ENCODE peak calls at places on chromosomes 7 and 10, in ten cellular contexts. One of them, this sample, is unnamed.

GRCh38 chr7:95262875-95263274 is 61.5 kb downstream of the PON1 start:
- DNase-seq in psoas muscle: no peak
- DNase-seq in CD8-positive, alpha-beta T cell: no peak
- DNase-seq in IMR-90: no peak
- DNase-seq in H7: no peak
- DNase-seq in tibial nerve: no peak
- DNase-seq in left lung: no peak
- DNase-seq in A549: no peak
- DNase-seq in tibial artery: no peak
- DNase-seq in uterus: no peak
- DNase-seq in this sample: no peak

GRCh38 chr7:18202315-18203045 is 174.8 kb upstream of the PRPS1L1 start:
- DNase-seq in psoas muscle: no peak
- DNase-seq in CD8-positive, alpha-beta T cell: no peak
- DNase-seq in IMR-90: no peak
- DNase-seq in H7: no peak
- DNase-seq in tibial nerve: no peak
- DNase-seq in left lung: no peak
- DNase-seq in A549: no peak
- DNase-seq in tibial artery: no peak
- DNase-seq in uterus: no peak
- DNase-seq in this sample: no peak

GRCh38 chr10:17453377-17454091 is 861 bp downstream of the ST8SIA6 start:
- DNase-seq in psoas muscle: peak; percentile 54
- DNase-seq in CD8-positive, alpha-beta T cell: no peak
- DNase-seq in IMR-90: no peak
- DNase-seq in H7: peak; percentile 78
- DNase-seq in tibial nerve: peak; percentile 32
- DNase-seq in left lung: peak; percentile 43
- DNase-seq in A549: peak; percentile 46
- DNase-seq in tibial artery: no peak
- DNase-seq in uterus: peak; percentile 15
- DNase-seq in this sample: no peak

GRCh38 chr7:100827330-100828226 is at the start of gene EPHB4:
- DNase-seq in psoas muscle: peak; percentile 72
- DNase-seq in CD8-positive, alpha-beta T cell: no peak
- DNase-seq in IMR-90: peak; percentile 86
- DNase-seq in H7: peak; percentile 97
- DNase-seq in tibial nerve: peak; percentile 39
- DNase-seq in left lung: peak; percentile 87
- DNase-seq in A549: peak; percentile 91
- DNase-seq in tibial artery: no peak
- DNase-seq in uterus: peak; percentile 89
- DNase-seq in this sample: peak; percentile 59

GRCh38 chr10:90571876-90572275 is 286.0 kb downstream of the HTR7 start:
- DNase-seq in psoas muscle: no peak
- DNase-seq in CD8-positive, alpha-beta T cell: no peak
- DNase-seq in IMR-90: no peak
- DNase-seq in H7: no peak
- DNase-seq in tibial nerve: no peak
- DNase-seq in left lung: no peak
- DNase-seq in A549: no peak
- DNase-seq in tibial artery: no peak
- DNase-seq in uterus: no peak
- DNase-seq in this sample: no peak

GRCh38 chr7:44629825-44630580 is 23.6 kb downstream of the OGDH start:
- DNase-seq in psoas muscle: no peak
- DNase-seq in CD8-positive, alpha-beta T cell: no peak
- DNase-seq in IMR-90: no peak
- DNase-seq in H7: no peak
- DNase-seq in tibial nerve: no peak
- DNase-seq in left lung: no peak
- DNase-seq in A549: no peak
- DNase-seq in tibial artery: no peak
- DNase-seq in uterus: no peak
- DNase-seq in this sample: no peak

GRCh38 chr10:110368002-110368401 is 63.3 kb upstream of the SMNDC1 start:
- DNase-seq in psoas muscle: no peak
- DNase-seq in CD8-positive, alpha-beta T cell: no peak
- DNase-seq in IMR-90: peak; percentile 61
- DNase-seq in H7: no peak
- DNase-seq in tibial nerve: no peak
- DNase-seq in left lung: no peak
- DNase-seq in A549: no peak
- DNase-seq in tibial artery: peak; percentile 17
- DNase-seq in uterus: no peak
- DNase-seq in this sample: no peak

GRCh38 chr7:81583882-81584533 is 185.8 kb downstream of the HGF start:
- DNase-seq in psoas muscle: no peak
- DNase-seq in CD8-positive, alpha-beta T cell: no peak
- DNase-seq in IMR-90: no peak
- DNase-seq in H7: no peak
- DNase-seq in tibial nerve: no peak
- DNase-seq in left lung: no peak
- DNase-seq in A549: no peak
- DNase-seq in tibial artery: no peak
- DNase-seq in uterus: no peak
- DNase-seq in this sample: no peak

GRCh38 chr10:1035201-1035600 is 9.5 kb upstream of the IDI2 start:
- DNase-seq in psoas muscle: peak; percentile 84
- DNase-seq in CD8-positive, alpha-beta T cell: no peak
- DNase-seq in IMR-90: no peak
- DNase-seq in H7: no peak
- DNase-seq in tibial nerve: no peak
- DNase-seq in left lung: no peak
- DNase-seq in A549: no peak
- DNase-seq in tibial artery: no peak
- DNase-seq in uterus: no peak
- DNase-seq in this sample: no peak

GRCh38 chr7:13449460-13449859 is 540.0 kb downstream of the ETV1 start:
- DNase-seq in psoas muscle: no peak
- DNase-seq in CD8-positive, alpha-beta T cell: no peak
- DNase-seq in IMR-90: no peak
- DNase-seq in H7: no peak
- DNase-seq in tibial nerve: no peak
- DNase-seq in left lung: no peak
- DNase-seq in A549: no peak
- DNase-seq in tibial artery: no peak
- DNase-seq in uterus: no peak
- DNase-seq in this sample: no peak

GRCh38 chr10:80141696-80142460 is 9.3 kb downstream of the PLAC9 start:
- DNase-seq in psoas muscle: no peak
- DNase-seq in CD8-positive, alpha-beta T cell: no peak
- DNase-seq in IMR-90: no peak
- DNase-seq in H7: peak; percentile 50
- DNase-seq in tibial nerve: no peak
- DNase-seq in left lung: no peak
- DNase-seq in A549: no peak
- DNase-seq in tibial artery: peak; percentile 57
- DNase-seq in uterus: no peak
- DNase-seq in this sample: no peak

GRCh38 chr10:80148166-80148805 is 15.8 kb downstream of the PLAC9 start:
- DNase-seq in psoas muscle: no peak
- DNase-seq in CD8-positive, alpha-beta T cell: no peak
- DNase-seq in IMR-90: no peak
- DNase-seq in H7: no peak
- DNase-seq in tibial nerve: no peak
- DNase-seq in left lung: no peak
- DNase-seq in A549: no peak
- DNase-seq in tibial artery: peak; percentile 65
- DNase-seq in uterus: peak; percentile 5
- DNase-seq in this sample: no peak

GRCh38 chr10:80146918-80147317 is 14.4 kb downstream of the PLAC9 start:
- DNase-seq in psoas muscle: no peak
- DNase-seq in CD8-positive, alpha-beta T cell: no peak
- DNase-seq in IMR-90: no peak
- DNase-seq in H7: no peak
- DNase-seq in tibial nerve: no peak
- DNase-seq in left lung: no peak
- DNase-seq in A549: no peak
- DNase-seq in tibial artery: no peak
- DNase-seq in uterus: no peak
- DNase-seq in this sample: no peak

GRCh38 chr10:80149123-80149522 is 16.6 kb downstream of the PLAC9 start:
- DNase-seq in psoas muscle: no peak
- DNase-seq in CD8-positive, alpha-beta T cell: no peak
- DNase-seq in IMR-90: no peak
- DNase-seq in H7: no peak
- DNase-seq in tibial nerve: no peak
- DNase-seq in left lung: no peak
- DNase-seq in A549: no peak
- DNase-seq in tibial artery: no peak
- DNase-seq in uterus: no peak
- DNase-seq in this sample: no peak

GRCh38 chr10:80144302-80145131 is 12.0 kb downstream of the PLAC9 start:
- DNase-seq in psoas muscle: peak; percentile 65
- DNase-seq in CD8-positive, alpha-beta T cell: no peak
- DNase-seq in IMR-90: no peak
- DNase-seq in H7: peak; percentile 71
- DNase-seq in tibial nerve: no peak
- DNase-seq in left lung: peak; percentile 35
- DNase-seq in A549: no peak
- DNase-seq in tibial artery: peak; percentile 69
- DNase-seq in uterus: peak; percentile 13
- DNase-seq in this sample: no peak
- H3K4me3 ChIP-seq in psoas muscle: peak overlapping the region; percentile 15
- H3K4me3 ChIP-seq in CD8-positive, alpha-beta T cell: peak overlapping the region; percentile 51
- H3K4me3 ChIP-seq in IMR-90: no peak overlapping the region
- H3K4me3 ChIP-seq in H7: no peak overlapping the region
- H3K4me3 ChIP-seq in tibial nerve: peak overlapping the region; percentile 0
- H3K4me3 ChIP-seq in left lung: no peak overlapping the region
- H3K4me3 ChIP-seq in A549: peak overlapping the region; percentile 33
- H3K4me3 ChIP-seq in tibial artery: no peak overlapping the region
- H3K4me3 ChIP-seq in uterus: no peak overlapping the region
- H3K4me3 ChIP-seq in this sample: no peak overlapping the region

GRCh38 chr10:92157374-92157773 is 133.5 kb downstream of the CPEB3 start:
- DNase-seq in psoas muscle: no peak
- DNase-seq in CD8-positive, alpha-beta T cell: no peak
- DNase-seq in IMR-90: no peak
- DNase-seq in H7: no peak
- DNase-seq in tibial nerve: no peak
- DNase-seq in left lung: no peak
- DNase-seq in A549: no peak
- DNase-seq in tibial artery: no peak
- DNase-seq in uterus: no peak
- DNase-seq in this sample: no peak
- H3K4me3 ChIP-seq in psoas muscle: no peak overlapping the region
- H3K4me3 ChIP-seq in CD8-positive, alpha-beta T cell: no peak overlapping the region
- H3K4me3 ChIP-seq in IMR-90: no peak overlapping the region
- H3K4me3 ChIP-seq in H7: no peak overlapping the region
- H3K4me3 ChIP-seq in tibial nerve: no peak overlapping the region
- H3K4me3 ChIP-seq in left lung: no peak overlapping the region
- H3K4me3 ChIP-seq in A549: no peak overlapping the region
- H3K4me3 ChIP-seq in tibial artery: no peak overlapping the region
- H3K4me3 ChIP-seq in uterus: no peak overlapping the region
- H3K4me3 ChIP-seq in this sample: no peak overlapping the region

DNA sequence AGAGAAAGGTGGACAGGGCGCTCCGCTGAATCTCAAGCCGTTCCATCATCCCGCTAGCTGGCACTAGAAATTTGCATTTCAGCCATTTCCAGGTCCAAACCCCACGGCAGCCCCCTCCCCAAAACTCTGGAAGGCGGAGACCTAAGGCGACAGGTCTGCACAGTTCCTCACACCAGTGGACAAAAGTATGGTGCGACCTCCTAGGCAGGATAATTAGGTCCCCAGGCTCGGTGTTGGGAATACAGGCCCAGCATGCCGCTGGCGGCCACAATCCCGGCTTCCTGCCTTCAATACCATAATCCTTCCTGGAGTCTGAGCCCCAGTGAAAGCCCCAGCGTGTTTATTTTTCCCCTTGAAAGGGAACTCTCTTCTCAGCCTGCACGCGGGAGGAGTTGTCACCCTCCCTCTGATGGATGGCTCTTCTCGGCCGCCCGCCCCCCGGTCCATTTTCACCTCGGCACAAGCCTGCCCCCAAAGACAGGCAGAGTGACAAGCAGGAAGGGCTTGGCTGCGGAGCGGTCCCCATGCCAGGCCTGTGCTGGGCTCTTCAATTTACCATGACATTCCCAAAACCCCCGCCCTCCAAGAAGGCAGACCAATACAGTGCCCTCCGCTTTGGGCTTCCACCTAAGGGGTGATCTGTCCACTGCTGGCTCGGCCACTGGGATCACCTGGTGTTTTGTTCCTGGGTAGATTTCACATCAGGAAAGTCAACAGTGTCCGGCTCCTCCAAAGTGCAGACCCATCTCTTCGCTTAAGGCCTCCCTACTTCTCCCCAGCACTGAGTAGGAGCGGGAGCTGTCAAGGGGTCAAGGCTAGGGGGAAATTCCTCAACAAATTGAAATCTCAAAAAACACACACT is 2.2 kb downstream of the FGFR2 start:
- DNase-seq in psoas muscle: no peak
- DNase-seq in CD8-positive, alpha-beta T cell: no peak
- DNase-seq in IMR-90: no peak
- DNase-seq in H7: peak; percentile 74
- DNase-seq in tibial nerve: no peak
- DNase-seq in left lung: no peak
- DNase-seq in A549: no peak
- DNase-seq in tibial artery: peak; percentile 47
- DNase-seq in uterus: no peak
- DNase-seq in this sample: no peak
- H3K4me3 ChIP-seq in psoas muscle: no peak overlapping the region
- H3K4me3 ChIP-seq in CD8-positive, alpha-beta T cell: no peak overlapping the region
- H3K4me3 ChIP-seq in IMR-90: no peak overlapping the region
- H3K4me3 ChIP-seq in H7: peak overlapping the region; percentile 99
- H3K4me3 ChIP-seq in tibial nerve: no peak overlapping the region
- H3K4me3 ChIP-seq in left lung: peak overlapping the region; percentile 52
- H3K4me3 ChIP-seq in A549: no peak overlapping the region
- H3K4me3 ChIP-seq in tibial artery: peak overlapping the region; percentile 65
- H3K4me3 ChIP-seq in uterus: peak overlapping the region; percentile 68
- H3K4me3 ChIP-seq in this sample: no peak overlapping the region

DNA sequence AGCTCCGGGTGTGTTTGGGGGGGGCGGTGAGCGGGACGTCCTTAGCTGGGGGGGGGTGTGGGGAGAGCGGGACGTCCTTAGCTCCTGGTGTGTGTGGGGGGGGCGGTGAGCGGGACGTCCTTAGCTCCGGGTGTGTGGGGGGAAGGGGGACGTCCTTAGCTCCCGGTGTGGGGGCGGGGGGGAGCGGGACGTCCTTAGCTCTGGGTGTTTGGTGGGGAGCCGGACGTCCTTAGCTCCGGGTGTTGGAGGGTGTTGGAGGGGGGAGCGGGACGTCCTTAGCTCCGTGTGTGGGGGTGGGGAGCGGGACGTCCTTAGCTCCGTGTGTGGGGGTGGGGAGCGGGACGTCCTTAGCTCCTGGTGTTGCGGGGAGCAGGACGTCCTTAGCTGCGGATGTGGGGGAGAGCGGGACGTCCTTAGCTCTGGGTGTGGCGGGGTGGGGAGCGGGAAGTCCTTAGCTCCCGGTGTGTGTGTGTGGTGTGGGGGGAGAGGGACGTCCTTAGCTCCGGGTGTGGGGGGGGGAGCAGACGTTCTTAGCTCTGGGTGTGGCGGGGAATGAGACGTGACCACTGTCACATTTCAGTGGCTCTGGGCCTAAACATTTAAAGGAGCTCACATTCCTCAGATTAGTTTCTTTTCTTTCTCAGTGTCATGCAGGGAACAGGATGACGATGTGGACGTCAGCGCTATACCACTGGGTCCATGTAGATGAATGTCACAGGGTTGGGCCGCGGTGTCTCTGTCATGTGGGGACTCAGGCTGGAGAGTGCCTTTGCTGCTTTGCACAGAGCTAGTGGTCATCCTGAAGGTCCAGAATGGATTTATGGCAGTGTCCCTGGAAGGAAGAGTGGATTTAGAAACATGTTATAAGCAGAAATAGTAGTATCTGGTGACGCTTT is 7.5 kb downstream of the DYNC2I1 start:
- DNase-seq in psoas muscle: peak; percentile 91
- DNase-seq in CD8-positive, alpha-beta T cell: no peak
- DNase-seq in IMR-90: peak; percentile 60
- DNase-seq in H7: peak; percentile 75
- DNase-seq in tibial nerve: peak; percentile 53
- DNase-seq in left lung: peak; percentile 80
- DNase-seq in A549: peak; percentile 73
- DNase-seq in tibial artery: peak; percentile 91
- DNase-seq in uterus: peak; percentile 59
- DNase-seq in this sample: peak; percentile 39
- H3K4me3 ChIP-seq in psoas muscle: peak overlapping the region; percentile 63
- H3K4me3 ChIP-seq in CD8-positive, alpha-beta T cell: peak overlapping the region; percentile 41
- H3K4me3 ChIP-seq in IMR-90: peak overlapping the region; percentile 31
- H3K4me3 ChIP-seq in H7: peak overlapping the region; percentile 35
- H3K4me3 ChIP-seq in tibial nerve: peak overlapping the region; percentile 63
- H3K4me3 ChIP-seq in left lung: peak overlapping the region; percentile 27
- H3K4me3 ChIP-seq in A549: peak overlapping the region; percentile 47
- H3K4me3 ChIP-seq in tibial artery: peak overlapping the region; percentile 65
- H3K4me3 ChIP-seq in uterus: peak overlapping the region; percentile 50
- H3K4me3 ChIP-seq in this sample: peak overlapping the region; percentile 59